ENCODE peak calls at places on chromosome 1, in ten cellular contexts. M is HFFc6; W is AG09319; R is lower lobe of right lung; T is ELR; A is thoracic aorta; S is GM12864; Q is effector CD4-positive, alpha-beta T cell; Z is RWPE1; E is SW480. J is an unnamed sample.

GRCh38 chr1:228058981-228059535 is 23.4 kb upstream of the ARF1 start:
- DNase-seq in W (no peak), A (no peak), R (no peak), Q (peak; percentile 51), T (no peak), Z (no peak), S (no peak), M (no peak), E (no peak), J (no peak)

GRCh38 chr1:81937791-81938450 is 137.2 kb downstream of the ADGRL2 start:
- DNase-seq in Q (no peak), W (no peak), T (no peak), A (no peak), E (no peak), Z (no peak), S (no peak), M (no peak), R (no peak), J (no peak)

GRCh38 chr1:60903591-60903990 is 178.8 kb upstream of the NFIA start:
- DNase-seq in S (no peak), Q (no peak), R (no peak), Z (no peak), A (peak; percentile 19), T (no peak), M (no peak), E (no peak), W (no peak), J (peak; percentile 9)

GRCh38 chr1:153260473-153260979 is 1.0 kb downstream of the LORICRIN start:
- DNase-seq in W (no peak), T (no peak), R (no peak), S (no peak), E (no peak), M (no peak), Q (no peak), Z (no peak), A (no peak), J (no peak)

GRCh38 chr1:155049651-155050559 is 1.2 kb upstream of the ADAM15 start:
- DNase-seq in Q (no peak), M (peak; percentile 62), S (no peak), W (no peak), R (no peak), T (peak; percentile 69), Z (peak; percentile 53), E (no peak), A (no peak), J (no peak)

GRCh38 chr1:204227351-204227750 is 13.6 kb upstream of the GOLT1A start:
- DNase-seq in W (no peak), A (no peak), E (no peak), M (no peak), T (no peak), Z (no peak), Q (no peak), R (no peak), S (no peak), J (no peak)

GRCh38 chr1:6267686-6268281 is 6.9 kb upstream of the GPR153 start:
- DNase-seq in A (no peak), E (no peak), S (no peak), R (no peak), Q (no peak), Z (peak; percentile 64), W (no peak), M (peak; percentile 42), T (peak; percentile 63), J (no peak)

GRCh38 chr1:165943198-165943597 is 115.8 kb downstream of the UCK2 start:
- DNase-seq in W (no peak), E (peak; percentile 25), M (no peak), Z (no peak), Q (no peak), T (peak; percentile 10), S (no peak), A (no peak), R (no peak), J (no peak)

GRCh38 chr1:219460561-219461511 is 152.1 kb downstream of the ZC3H11B start:
- DNase-seq in W (peak; percentile 83), A (no peak), Z (peak; percentile 78), Q (no peak), R (no peak), M (peak; percentile 49), E (no peak), T (peak; percentile 12), S (peak; percentile 71), J (no peak)

GRCh38 chr1:91026777-91027176 is 4.9 kb upstream of the ZNF644 start:
- DNase-seq in T (peak; percentile 65), R (no peak), M (no peak), E (peak; percentile 36), S (no peak), A (no peak), Z (peak; percentile 16), Q (no peak), W (no peak), J (no peak)

GRCh38 chr1:99749948-99750347 is 16.5 kb downstream of the FRRS1 start:
- DNase-seq in M (no peak), T (no peak), Z (no peak), R (no peak), A (no peak), Q (no peak), W (no peak), E (no peak), S (no peak), J (no peak)

GRCh38 chr1:68319907-68320306 is 87.6 kb upstream of the WLS start:
- DNase-seq in W (no peak), R (no peak), E (no peak), Z (no peak), A (no peak), S (no peak), T (no peak), M (no peak), Q (no peak), J (no peak)

J was measured in GOT3.